ENCODE peak calls at places on chromosomes 16 and 17, in eight cellular contexts. Z is cardiac muscle cell, K is pancreas, A is stomach, G is foreskin fibroblast, D is fibroblast of the aortic adventitia, O is hepatocyte, L is right atrium auricular region. Q is an unnamed sample.

GRCh38 chr16:23359092-23359760 is 57.1 kb downstream of the SCNN1B start:
- DNase-seq in Z (no peak), K (no peak), A (no peak), G (peak), D (no peak), O (no peak), L (no peak), Q (no peak)

GRCh38 chr17:27294689-27295630 is 1.0 kb downstream of the WSB1 start:
- DNase-seq in Z (peak), K (no peak), A (peak), G (peak), D (peak), O (peak), L (peak), Q (peak)

GRCh38 chr16:17474037-17474436 is 3.3 kb upstream of the XYLT1 start:
- DNase-seq in Z (no peak), K (no peak), A (no peak), G (peak), D (no peak), O (peak), L (no peak), Q (no peak)

GRCh38 chr17:4247361-4247980 is 16.3 kb downstream of the ANKFY1 start:
- DNase-seq in Z (no peak), K (no peak), A (no peak), G (no peak), D (no peak), O (no peak), L (no peak), Q (no peak)

GRCh38 chr16:89422527-89422904 is 67.8 kb downstream of the ANKRD11 start:
- DNase-seq in Z (peak), K (no peak), A (no peak), G (no peak), D (peak), O (no peak), L (no peak), Q (peak)

GRCh38 chr17:80382956-80383355 is 32.0 kb upstream of the ENDOV start:
- DNase-seq in Z (no peak), K (no peak), A (no peak), G (no peak), D (no peak), O (no peak), L (no peak), Q (no peak)

GRCh38 chr16:2190002-2190658 is 6.3 kb downstream of the CASKIN1 start:
- DNase-seq in Z (no peak), K (no peak), A (no peak), G (no peak), D (no peak), O (no peak), L (no peak), Q (no peak)

GRCh38 chr16:50534556-50534955 is 13.6 kb upstream of the NKD1 start:
- DNase-seq in Z (no peak), K (no peak), A (no peak), G (no peak), D (no peak), O (no peak), L (peak), Q (no peak)

GRCh38 chr16:47013910-47014309 is 40.4 kb upstream of the DNAJA2 start:
- DNase-seq in Z (no peak), K (no peak), A (no peak), G (no peak), D (no peak), O (no peak), L (no peak), Q (no peak)

GRCh38 chr16:2236362-2237075 is at the start of gene DNASE1L2:
- DNase-seq in Z (peak), K (peak), A (peak), G (peak), D (no peak), O (peak), L (no peak), Q (no peak)

GRCh38 chr17:19016297-19016696 is 11.7 kb upstream of the FAM83G start:
- DNase-seq in Z (no peak), K (peak), A (no peak), G (no peak), D (no peak), O (no peak), L (no peak), Q (no peak)

GRCh38 chr16:30570621-30571443 is 682 bp downstream of the ZNF688 start:
- DNase-seq in Z (peak), K (peak), A (peak), G (peak), D (peak), O (peak), L (no peak), Q (peak)

GRCh38 chr17:68613739-68614298 is 12.7 kb upstream of the FAM20A start:
- DNase-seq in Z (peak), K (no peak), A (no peak), G (peak), D (peak), O (peak), L (peak), Q (no peak)

GRCh38 chr16:75471723-75472634 is 7.5 kb upstream of the TMEM170A start:
- DNase-seq in Z (peak), K (no peak), A (peak), G (peak), D (peak), O (peak), L (peak), Q (peak)

GRCh38 chr16:65876624-65877023 is 489.9 kb upstream of the CDH5 start:
- DNase-seq in Z (no peak), K (no peak), A (no peak), G (no peak), D (peak), O (no peak), L (no peak), Q (no peak)

GRCh38 chr16:4612977-4613635 is 1.6 kb downstream of the UBALD1 start:
- DNase-seq in Z (peak), K (no peak), A (no peak), G (peak), D (peak), O (no peak), L (no peak), Q (peak)

GRCh38 chr16:105521-105920 is 27.5 kb downstream of the MPG start:
- DNase-seq in Z (no peak), K (no peak), A (no peak), G (no peak), D (no peak), O (no peak), L (no peak), Q (no peak)

GRCh38 chr16:50697881-50698767 is 4.7 kb downstream of the NOD2 start:
- DNase-seq in Z (peak), K (peak), A (peak), G (peak), D (peak), O (no peak), L (no peak), Q (no peak)

GRCh38 chr16:72502654-72503005 is 330.7 kb upstream of the PMFBP1 start:
- DNase-seq in Z (no peak), K (no peak), A (no peak), G (no peak), D (no peak), O (no peak), L (no peak), Q (no peak)

GRCh38 chr17:28492352-28493310 is 13.5 kb upstream of the FOXN1 start:
- DNase-seq in Z (peak), K (no peak), A (no peak), G (peak), D (no peak), O (no peak), L (no peak), Q (no peak)

GRCh38 chr16:84821179-84821578 is 1.4 kb downstream of the CRISPLD2 start:
- DNase-seq in Z (no peak), K (no peak), A (no peak), G (no peak), D (no peak), O (no peak), L (no peak), Q (no peak)

GRCh38 chr17:27009087-27009486 is 284.8 kb upstream of the WSB1 start:
- DNase-seq in Z (no peak), K (no peak), A (no peak), G (no peak), D (no peak), O (no peak), L (no peak), Q (no peak)

GRCh38 chr16:79613009-79613408 is 12.5 kb upstream of the MAF start:
- DNase-seq in Z (peak), K (no peak), A (no peak), G (peak), D (no peak), O (no peak), L (no peak), Q (no peak)

GRCh38 chr17:2949469-2950044 is 113.8 kb downstream of the OR1D5 start:
- DNase-seq in Z (peak), K (no peak), A (peak), G (peak), D (peak), O (no peak), L (peak), Q (peak)

DNA sequence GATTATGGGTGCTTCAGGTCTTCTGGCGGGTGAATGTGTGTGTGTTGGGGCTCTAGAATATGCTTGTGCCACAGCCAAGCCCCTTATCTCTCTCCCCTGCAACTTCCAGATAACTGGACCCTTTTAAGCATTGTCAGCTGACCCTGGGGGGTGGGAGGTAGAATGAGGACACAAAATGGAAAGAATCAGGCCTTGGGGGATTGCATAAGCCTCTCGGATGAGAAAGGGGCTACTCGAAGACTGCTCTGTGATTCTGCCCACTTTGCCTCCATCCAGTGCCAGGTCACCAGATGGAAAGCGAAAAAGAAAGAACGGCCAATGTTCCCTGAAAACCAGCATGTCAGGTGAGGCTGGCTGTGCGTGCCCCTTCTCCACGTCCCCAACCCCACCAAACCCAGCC is 13.8 kb downstream of the THRA start:
- DNase-seq in Z (no peak), K (no peak), A (no peak), G (no peak), D (no peak), O (no peak), L (no peak), Q (no peak)
- H3K4me3 ChIP-seq in Z (peak), K (no peak), A (no peak), G (no peak), D (no peak), O (no peak), L (no peak), Q (no peak)

GRCh38 chr17:39867084-39867890 is 715 bp upstream of the ZPBP2 start:
- DNase-seq in Z (no peak), K (no peak), A (no peak), G (no peak), D (no peak), O (no peak), L (no peak), Q (no peak)

GRCh38 chr17:39866013-39866730 is 1.8 kb upstream of the ZPBP2 start:
- DNase-seq in Z (no peak), K (no peak), A (no peak), G (no peak), D (no peak), O (no peak), L (no peak), Q (no peak)

GRCh38 chr17:39863244-39863917 is 731 bp downstream of the IKZF3 start:
- DNase-seq in Z (no peak), K (no peak), A (no peak), G (no peak), D (no peak), O (no peak), L (no peak), Q (no peak)

GRCh38 chr17:39861235-39861634 is 2.9 kb downstream of the IKZF3 start:
- DNase-seq in Z (no peak), K (no peak), A (no peak), G (no peak), D (no peak), O (no peak), L (no peak), Q (no peak)

DNA sequence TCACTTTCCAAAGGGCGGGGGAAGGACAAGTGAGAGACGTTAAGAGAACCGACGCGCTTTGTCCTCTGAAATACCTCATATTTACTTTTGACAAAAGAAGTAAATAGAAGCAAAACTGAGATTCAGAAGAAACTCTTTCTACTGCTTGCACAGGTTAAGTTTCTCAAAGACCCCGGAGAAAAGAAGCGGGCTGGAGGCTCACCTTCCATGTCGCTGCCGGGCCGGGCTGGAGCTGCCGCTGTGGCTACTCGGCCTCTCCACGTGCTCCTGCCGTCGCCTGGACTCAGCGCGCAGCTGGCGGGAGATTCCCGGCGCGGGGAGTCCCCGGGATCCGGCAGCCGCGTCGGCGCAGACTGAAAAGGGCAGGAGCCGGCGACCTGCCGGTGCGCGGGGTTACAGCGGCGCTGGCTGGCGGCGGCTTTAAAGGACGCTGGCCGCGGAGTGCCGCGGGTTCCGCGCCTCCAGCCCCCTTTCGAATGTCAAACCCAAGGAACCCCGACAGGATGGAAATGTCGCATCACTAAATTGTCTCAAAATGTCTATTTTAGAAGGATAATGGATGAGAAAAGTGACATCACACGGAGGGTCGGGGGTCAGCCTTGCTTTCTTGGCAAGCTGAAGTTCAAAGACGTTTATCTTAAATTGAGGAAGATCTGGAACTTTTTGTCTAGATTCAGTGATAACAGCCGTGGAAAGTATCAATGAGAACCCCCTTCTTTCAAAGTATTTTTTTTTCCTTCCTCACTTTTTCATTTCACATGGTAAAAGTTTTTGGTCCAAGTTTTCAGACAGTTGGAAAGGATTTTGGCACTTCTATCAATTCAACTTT is at the start of gene IKZF3:
- DNase-seq in Z (peak), K (peak), A (peak), G (peak), D (no peak), O (peak), L (no peak), Q (no peak)
- TF ChIP-seq CTCF in Z (no peak), K (no peak), A (peak), G (no peak), D (no peak), O (peak), L (peak), Q (no peak)

GRCh38 chr17:47830991-47831933 is at the start of the genes LRRC46 and MRPL10:
- DNase-seq in Z (peak), K (peak), A (peak), G (peak), D (peak), O (peak), L (peak), Q (peak)
- H3K4me3 ChIP-seq in Z (peak), K (peak), A (peak), G (peak), D (peak), O (peak), L (peak), Q (peak)

GRCh38 chr17:50185724-50186545 is 15.5 kb downstream of the COL1A1 start:
- DNase-seq in Z (peak), K (no peak), A (no peak), G (peak), D (peak), O (no peak), L (no peak), Q (no peak)

GRCh38 chr17:50182783-50183438 is 17.1 kb downstream of the SGCA start:
- DNase-seq in Z (peak), K (peak), A (no peak), G (no peak), D (peak), O (no peak), L (no peak), Q (no peak)

GRCh38 chr17:50184611-50185398 is 16.6 kb downstream of the COL1A1 start:
- DNase-seq in Z (peak), K (peak), A (no peak), G (peak), D (peak), O (no peak), L (peak), Q (peak)

GRCh38 chr17:50183439-50184001 is 17.7 kb downstream of the SGCA start:
- DNase-seq in Z (peak), K (peak), A (no peak), G (peak), D (peak), O (no peak), L (no peak), Q (no peak)

GRCh38 chr17:50184057-50184456 is 17.4 kb downstream of the COL1A1 start:
- DNase-seq in Z (peak), K (no peak), A (no peak), G (peak), D (peak), O (no peak), L (no peak), Q (no peak)
- TF ChIP-seq CTCF in Z (peak), K (no peak), A (no peak), G (peak), D (peak), O (peak), L (no peak), Q (peak)

DNA sequence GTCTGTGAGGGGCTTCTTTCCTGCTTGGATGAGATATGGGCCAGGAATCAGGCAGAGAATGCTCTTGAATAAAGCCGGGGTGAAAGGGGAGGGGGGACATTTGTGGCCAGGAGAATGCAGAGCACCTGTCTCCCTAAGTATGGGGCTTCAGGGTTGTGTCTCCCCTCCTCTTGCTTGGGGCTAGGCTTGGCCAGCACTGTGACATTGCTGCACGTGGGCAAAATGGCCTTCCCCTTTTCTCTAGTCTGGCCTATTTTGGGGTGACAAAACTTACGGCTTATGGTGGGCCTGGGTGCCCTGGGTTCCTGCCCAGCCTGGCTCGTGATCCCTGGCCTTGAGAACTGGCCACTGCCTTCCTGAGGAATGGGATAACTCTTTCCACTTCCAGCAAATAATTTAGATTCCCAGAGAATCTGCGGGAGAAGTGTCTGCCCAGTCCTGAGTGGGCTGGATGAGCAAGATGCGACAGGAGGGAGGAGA is 5.6 kb downstream of the NFE2L1 start:
- DNase-seq in Z (no peak), K (no peak), A (no peak), G (no peak), D (no peak), O (no peak), L (no peak), Q (no peak)
- H3K4me3 ChIP-seq in Z (no peak), K (no peak), A (peak), G (peak), D (peak), O (no peak), L (peak), Q (peak)

DNA sequence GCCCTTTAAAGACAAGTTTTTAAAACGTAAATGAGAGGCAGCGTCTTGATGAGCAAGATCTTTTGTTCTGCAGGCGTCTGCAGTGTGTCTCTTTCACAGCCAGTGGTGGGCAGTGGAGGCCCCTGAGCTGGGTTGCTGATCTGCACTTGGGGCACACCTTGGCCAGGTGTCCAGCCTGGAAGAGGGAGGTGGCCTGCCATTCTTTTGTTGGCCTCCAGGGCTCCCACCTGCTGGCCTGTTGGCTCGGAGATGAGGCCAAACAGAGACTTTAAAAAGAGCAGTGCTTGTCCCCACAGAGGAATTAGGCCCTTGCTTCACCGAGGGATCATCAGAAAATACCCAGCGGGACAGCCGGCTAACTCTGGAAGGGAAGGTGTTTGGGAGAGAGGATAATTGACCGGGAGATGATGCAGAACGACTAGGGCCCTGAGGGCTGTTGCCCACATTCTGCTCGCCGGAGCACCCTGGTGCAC is 145.9 kb upstream of the PLCG2 start:
- DNase-seq in Z (no peak), K (no peak), A (no peak), G (no peak), D (no peak), O (no peak), L (no peak), Q (no peak)
- TF ChIP-seq CTCF in Z (no peak), K (no peak), A (peak), G (peak), D (no peak), O (peak), L (no peak), Q (no peak)

GRCh38 chr17:48551206-48551597 is 6.3 kb upstream of the HOXB2 start:
- DNase-seq in Z (no peak), K (no peak), A (no peak), G (no peak), D (no peak), O (no peak), L (no peak), Q (no peak)

GRCh38 chr17:48553190-48553547 is 8.3 kb upstream of the HOXB2 start:
- DNase-seq in Z (no peak), K (no peak), A (no peak), G (no peak), D (no peak), O (no peak), L (no peak), Q (no peak)

GRCh38 chr17:48552453-48553189 is 7.7 kb upstream of the HOXB2 start:
- DNase-seq in Z (no peak), K (no peak), A (no peak), G (no peak), D (peak), O (no peak), L (no peak), Q (no peak)

GRCh38 chr17:48550313-48551205 is 5.7 kb upstream of the HOXB2 start:
- DNase-seq in Z (no peak), K (no peak), A (no peak), G (no peak), D (no peak), O (no peak), L (no peak), Q (no peak)

DNA sequence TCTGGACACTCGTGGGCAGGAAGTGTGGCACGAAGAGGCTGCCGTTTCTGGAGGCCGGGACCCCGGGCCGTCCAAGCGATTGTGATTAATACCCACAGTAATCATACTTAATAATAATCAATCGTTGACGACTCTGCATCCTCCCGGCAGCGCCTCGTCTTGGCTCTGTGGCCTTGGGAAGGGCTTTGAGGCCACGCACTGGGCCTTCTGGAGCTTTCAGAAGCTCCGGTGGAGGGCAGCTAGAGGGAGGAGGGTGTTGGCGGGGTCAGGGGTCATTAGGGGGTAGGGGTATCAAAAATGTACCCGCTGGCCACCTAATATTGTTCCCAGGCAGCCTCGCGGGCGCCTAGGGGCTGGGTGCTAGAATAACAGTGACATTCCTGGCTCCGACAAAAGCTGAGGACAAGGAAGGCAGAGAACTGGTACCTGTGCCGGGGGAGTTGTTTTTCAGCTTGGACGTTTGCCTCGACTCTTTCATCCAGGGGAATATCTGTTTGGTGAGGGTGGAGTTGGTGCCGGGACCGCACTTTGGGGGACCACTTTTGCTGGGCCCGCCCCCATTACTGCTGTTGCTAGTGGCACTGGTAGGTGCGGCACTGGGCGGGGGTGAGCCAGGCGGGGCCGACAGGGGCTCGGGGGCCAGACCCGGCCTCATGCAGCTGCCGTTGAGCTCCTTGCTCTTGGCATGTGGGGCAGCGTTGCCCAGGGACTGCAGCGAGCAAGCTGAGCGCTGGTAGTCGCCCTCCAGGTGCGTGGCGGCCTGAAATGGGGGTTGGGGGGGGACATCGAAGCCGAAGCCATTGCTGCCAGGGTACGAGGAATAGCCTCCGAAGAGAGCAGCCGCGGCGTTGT is 6.9 kb upstream of the HOXB2 start:
- DNase-seq in Z (no peak), K (peak), A (no peak), G (no peak), D (no peak), O (no peak), L (no peak), Q (no peak)
- H3K4me3 ChIP-seq in Z (peak), K (no peak), A (peak), G (no peak), D (peak), O (no peak), L (no peak), Q (no peak)

Q was measured in tibial artery.